ENCODE peak calls at places on chromosomes 4 and X, in five cellular contexts. One of them, this sample, is unnamed.

GRCh38 chr4:14837860-14838259 is 164.4 kb upstream of the CPEB2 start:
- DNase-seq in H1: no peak
- DNase-seq in IMR-90: no peak
- DNase-seq in trophoblast cell: no peak
- DNase-seq in H9: peak
- DNase-seq in this sample: peak

GRCh38 chrX:69318651-69319305 is 153.5 kb upstream of the PJA1 start:
- DNase-seq in IMR-90: no peak
- DNase-seq in H1: no peak
- DNase-seq in trophoblast cell: no peak
- DNase-seq in H9: no peak
- DNase-seq in this sample: no peak

GRCh38 chr4:25117274-25117673 is 43.0 kb downstream of the SEPSECS start:
- DNase-seq in trophoblast cell: no peak
- DNase-seq in H1: no peak
- DNase-seq in H9: no peak
- DNase-seq in IMR-90: no peak
- DNase-seq in this sample: no peak

GRCh38 chrX:22163306-22163705 is 109.4 kb upstream of the CBLL2 start:
- DNase-seq in trophoblast cell: no peak
- DNase-seq in H1: no peak
- DNase-seq in IMR-90: no peak
- DNase-seq in H9: no peak
- DNase-seq in this sample: no peak

GRCh38 chr4:171378323-171378722 is 434.9 kb upstream of the GALNTL6 start:
- DNase-seq in H9: no peak
- DNase-seq in trophoblast cell: no peak
- DNase-seq in H1: no peak
- DNase-seq in IMR-90: no peak
- DNase-seq in this sample: peak

GRCh38 chr4:56874166-56874565 is 33.5 kb upstream of the REST start:
- DNase-seq in trophoblast cell: no peak
- DNase-seq in IMR-90: no peak
- DNase-seq in H9: peak
- DNase-seq in H1: peak
- DNase-seq in this sample: no peak

GRCh38 chr4:52614241-52614640 is 44.9 kb downstream of the USP46 start:
- DNase-seq in trophoblast cell: no peak
- DNase-seq in IMR-90: no peak
- DNase-seq in H1: no peak
- DNase-seq in H9: no peak
- DNase-seq in this sample: no peak

GRCh38 chr4:163492951-163493504 is 1.5 kb upstream of the TMA16 start:
- DNase-seq in H1: no peak
- DNase-seq in IMR-90: no peak
- DNase-seq in H9: no peak
- DNase-seq in trophoblast cell: no peak
- DNase-seq in this sample: peak

GRCh38 chr4:72218953-72219352 is 187.2 kb downstream of the NPFFR2 start:
- DNase-seq in H9: no peak
- DNase-seq in trophoblast cell: no peak
- DNase-seq in IMR-90: no peak
- DNase-seq in H1: no peak
- DNase-seq in this sample: no peak

GRCh38 chr4:181176306-181176705 is 1066.9 kb upstream of the TENM3 start:
- DNase-seq in H1: no peak
- DNase-seq in trophoblast cell: peak
- DNase-seq in IMR-90: peak
- DNase-seq in H9: no peak
- DNase-seq in this sample: no peak

GRCh38 chr4:83358410-83358809 is 23.8 kb upstream of the HPSE start:
- DNase-seq in trophoblast cell: no peak
- DNase-seq in H9: no peak
- DNase-seq in IMR-90: peak
- DNase-seq in H1: no peak
- DNase-seq in this sample: peak

GRCh38 chr4:89000844-89001360 is 56.1 kb downstream of the FAM13A start:
- DNase-seq in trophoblast cell: no peak
- DNase-seq in H9: no peak
- DNase-seq in H1: no peak
- DNase-seq in IMR-90: peak
- DNase-seq in this sample: no peak

GRCh38 chrX:21394792-21395191 is 20.6 kb downstream of the CNKSR2 start:
- DNase-seq in IMR-90: no peak
- DNase-seq in trophoblast cell: no peak
- DNase-seq in H1: no peak
- DNase-seq in H9: no peak
- DNase-seq in this sample: no peak

GRCh38 chr4:177235026-177235425 is 74.6 kb upstream of the NEIL3 start:
- DNase-seq in H1: no peak
- DNase-seq in H9: no peak
- DNase-seq in trophoblast cell: no peak
- DNase-seq in IMR-90: peak
- DNase-seq in this sample: no peak

GRCh38 chrX:155956099-155956498 is 41.4 kb upstream of the IL9R start:
- DNase-seq in H9: no peak
- DNase-seq in H1: no peak
- DNase-seq in IMR-90: no peak
- DNase-seq in trophoblast cell: no peak
- DNase-seq in this sample: no peak

GRCh38 chrX:11393949-11394654 is 100.9 kb downstream of the AMELX start:
- DNase-seq in IMR-90: no peak
- DNase-seq in H1: no peak
- DNase-seq in H9: no peak
- DNase-seq in trophoblast cell: no peak
- DNase-seq in this sample: no peak

GRCh38 chr4:151717909-151718613 is 42.7 kb downstream of the GATB start:
- DNase-seq in H1: no peak
- DNase-seq in IMR-90: no peak
- DNase-seq in H9: no peak
- DNase-seq in trophoblast cell: no peak
- DNase-seq in this sample: no peak

GRCh38 chrX:14673764-14674163 is 144.4 kb downstream of the GLRA2 start:
- DNase-seq in H9: no peak
- DNase-seq in IMR-90: peak
- DNase-seq in trophoblast cell: peak
- DNase-seq in H1: no peak
- DNase-seq in this sample: peak

GRCh38 chr4:7214359-7214758 is 22.0 kb downstream of the SORCS2 start:
- DNase-seq in IMR-90: no peak
- DNase-seq in H1: no peak
- DNase-seq in trophoblast cell: no peak
- DNase-seq in H9: no peak
- DNase-seq in this sample: no peak

GRCh38 chr4:88585908-88586307 is 6.4 kb upstream of the HERC3 start:
- DNase-seq in IMR-90: peak
- DNase-seq in H9: no peak
- DNase-seq in H1: no peak
- DNase-seq in trophoblast cell: peak
- DNase-seq in this sample: no peak

GRCh38 chrX:27008486-27008885 is 454.7 kb downstream of the PPP4R3C start:
- DNase-seq in IMR-90: no peak
- DNase-seq in H9: no peak
- DNase-seq in H1: no peak
- DNase-seq in trophoblast cell: no peak
- DNase-seq in this sample: no peak

GRCh38 chr4:74013269-74013668 is 14.8 kb upstream of the CXCL5 start:
- DNase-seq in IMR-90: no peak
- DNase-seq in trophoblast cell: no peak
- DNase-seq in H9: no peak
- DNase-seq in H1: no peak
- DNase-seq in this sample: no peak

GRCh38 chr4:73729534-73730165 is 10.7 kb upstream of the CXCL8 start:
- DNase-seq in H1: no peak
- DNase-seq in H9: peak
- DNase-seq in trophoblast cell: peak
- DNase-seq in IMR-90: peak
- DNase-seq in this sample: peak

GRCh38 chr4:75497133-75497532 is 17.1 kb downstream of the RCHY1 start:
- DNase-seq in IMR-90: peak
- DNase-seq in H9: no peak
- DNase-seq in trophoblast cell: no peak
- DNase-seq in H1: no peak
- DNase-seq in this sample: no peak

GRCh38 chr4:151219091-151219490 is 57.9 kb upstream of the PRSS48 start:
- DNase-seq in trophoblast cell: no peak
- DNase-seq in H1: no peak
- DNase-seq in H9: no peak
- DNase-seq in IMR-90: no peak
- DNase-seq in this sample: no peak

GRCh38 chr4:83305187-83305586 is 20.6 kb upstream of the COQ2 start:
- DNase-seq in H1: no peak
- DNase-seq in trophoblast cell: no peak
- DNase-seq in H9: no peak
- DNase-seq in IMR-90: no peak
- DNase-seq in this sample: no peak

GRCh38 chr4:2290488-2290887 is 28.6 kb upstream of the MXD4 start:
- DNase-seq in H9: no peak
- DNase-seq in IMR-90: no peak
- DNase-seq in H1: no peak
- DNase-seq in trophoblast cell: no peak
- DNase-seq in this sample: no peak

GRCh38 chr4:110808371-110808878 is 185.5 kb upstream of the PITX2 start:
- DNase-seq in H1: no peak
- DNase-seq in IMR-90: peak
- DNase-seq in H9: no peak
- DNase-seq in trophoblast cell: no peak
- DNase-seq in this sample: no peak

GRCh38 chr4:61783050-61783449 is 582.9 kb downstream of the ADGRL3 start:
- DNase-seq in IMR-90: no peak
- DNase-seq in H9: no peak
- DNase-seq in trophoblast cell: no peak
- DNase-seq in H1: no peak
- DNase-seq in this sample: no peak

GRCh38 chrX:22300130-22300529 is 27.4 kb downstream of the CBLL2 start:
- DNase-seq in H1: no peak
- DNase-seq in trophoblast cell: no peak
- DNase-seq in H9: no peak
- DNase-seq in IMR-90: peak
- DNase-seq in this sample: peak

GRCh38 chrX:48972214-48973164 is 845 bp upstream of the KCND1 start:
- DNase-seq in IMR-90: peak
- DNase-seq in H9: peak
- DNase-seq in trophoblast cell: peak
- DNase-seq in H1: peak
- DNase-seq in this sample: peak

GRCh38 chr4:7295917-7296660 is 103.8 kb downstream of the SORCS2 start:
- DNase-seq in trophoblast cell: no peak
- DNase-seq in IMR-90: peak
- DNase-seq in H1: peak
- DNase-seq in H9: no peak
- DNase-seq in this sample: no peak

GRCh38 chr4:124940387-124940786 is 227.9 kb upstream of the ANKRD50 start:
- DNase-seq in H1: no peak
- DNase-seq in H9: no peak
- DNase-seq in IMR-90: peak
- DNase-seq in trophoblast cell: peak
- DNase-seq in this sample: peak

GRCh38 chr4:37737456-37737855 is 51.3 kb upstream of the RELL1 start:
- DNase-seq in IMR-90: peak
- DNase-seq in H9: no peak
- DNase-seq in H1: no peak
- DNase-seq in trophoblast cell: peak
- DNase-seq in this sample: no peak

GRCh38 chrX:4682637-4683036 is 969.2 kb upstream of the PRKX start:
- DNase-seq in H9: no peak
- DNase-seq in IMR-90: no peak
- DNase-seq in H1: no peak
- DNase-seq in trophoblast cell: no peak
- DNase-seq in this sample: no peak
- H3K4me2 ChIP-seq in H9: no peak
- H3K4me2 ChIP-seq in IMR-90: no peak
- H3K4me2 ChIP-seq in H1: no peak
- H3K4me2 ChIP-seq in trophoblast cell: no peak
- H3K4me2 ChIP-seq in this sample: no peak

GRCh38 chrX:153820601-153821000 is 9.7 kb downstream of the PDZD4 start:
- DNase-seq in H1: no peak
- DNase-seq in IMR-90: no peak
- DNase-seq in H9: no peak
- DNase-seq in trophoblast cell: no peak
- DNase-seq in this sample: no peak

GRCh38 chrX:153818571-153819397 is 11.6 kb downstream of the PDZD4 start:
- DNase-seq in H9: no peak
- DNase-seq in H1: peak
- DNase-seq in IMR-90: no peak
- DNase-seq in trophoblast cell: no peak
- DNase-seq in this sample: peak

GRCh38 chrX:153821066-153821465 is 9.3 kb downstream of the PDZD4 start:
- DNase-seq in H1: no peak
- DNase-seq in trophoblast cell: no peak
- DNase-seq in IMR-90: no peak
- DNase-seq in H9: no peak
- DNase-seq in this sample: no peak

GRCh38 chrX:153817291-153817690 is 13.1 kb downstream of the PDZD4 start:
- DNase-seq in H9: no peak
- DNase-seq in trophoblast cell: no peak
- DNase-seq in IMR-90: no peak
- DNase-seq in H1: no peak
- DNase-seq in this sample: no peak

GRCh38 chrX:153819398-153820083 is 10.8 kb downstream of the PDZD4 start:
- DNase-seq in H1: no peak
- DNase-seq in H9: no peak
- DNase-seq in trophoblast cell: no peak
- DNase-seq in IMR-90: no peak
- DNase-seq in this sample: peak
- H3K18ac ChIP-seq in H1: peak
- H3K18ac ChIP-seq in H9: peak
- H3K18ac ChIP-seq in trophoblast cell: peak
- H3K18ac ChIP-seq in IMR-90: no peak
- H3K18ac ChIP-seq in this sample: peak

GRCh38 chrX:40175416-40176255 is 77.9 kb upstream of the BCOR start:
- DNase-seq in trophoblast cell: peak
- DNase-seq in H9: peak
- DNase-seq in H1: peak
- DNase-seq in IMR-90: no peak
- DNase-seq in this sample: peak
- H3K4ac ChIP-seq in trophoblast cell: no peak
- H3K4ac ChIP-seq in H9: no peak
- H3K4ac ChIP-seq in H1: peak
- H3K4ac ChIP-seq in IMR-90: peak
- H3K4ac ChIP-seq in this sample: peak

GRCh38 chr4:154473497-154473896 is 18.1 kb downstream of the DCHS2 start:
- DNase-seq in IMR-90: no peak
- DNase-seq in H1: no peak
- DNase-seq in trophoblast cell: no peak
- DNase-seq in H9: no peak
- DNase-seq in this sample: no peak

GRCh38 chr4:154478128-154478527 is 13.5 kb downstream of the DCHS2 start:
- DNase-seq in IMR-90: no peak
- DNase-seq in trophoblast cell: no peak
- DNase-seq in H1: no peak
- DNase-seq in H9: no peak
- DNase-seq in this sample: no peak

GRCh38 chr4:154475800-154476199 is 15.8 kb downstream of the DCHS2 start:
- DNase-seq in IMR-90: no peak
- DNase-seq in H1: no peak
- DNase-seq in H9: no peak
- DNase-seq in trophoblast cell: no peak
- DNase-seq in this sample: no peak

GRCh38 chr4:154472870-154473269 is 18.7 kb downstream of the DCHS2 start:
- DNase-seq in H9: no peak
- DNase-seq in IMR-90: no peak
- DNase-seq in trophoblast cell: no peak
- DNase-seq in H1: no peak
- DNase-seq in this sample: no peak

GRCh38 chr4:154478547-154478946 is 13.1 kb downstream of the DCHS2 start:
- DNase-seq in trophoblast cell: no peak
- DNase-seq in IMR-90: no peak
- DNase-seq in H9: no peak
- DNase-seq in H1: no peak
- DNase-seq in this sample: no peak
- H3K4me2 ChIP-seq in trophoblast cell: no peak
- H3K4me2 ChIP-seq in IMR-90: no peak
- H3K4me2 ChIP-seq in H9: no peak
- H3K4me2 ChIP-seq in H1: no peak
- H3K4me2 ChIP-seq in this sample: no peak